ENCODE peak calls at places on chromosomes 2 and 18, in five cellular contexts. U is cardiac muscle cell, K is GM23248, Z is stomach, X is heart right ventricle. Y is an unnamed sample.

GRCh38 chr2:10732924-10733583 is 11.6 kb downstream of the ATP6V1C2 start:
- DNase-seq in U (no peak), K (no peak), Z (no peak), X (no peak), Y (no peak)

GRCh38 chr2:123359636-123360035 is 665.5 kb upstream of the CNTNAP5 start:
- DNase-seq in U (no peak), K (no peak), Z (no peak), X (no peak), Y (no peak)

GRCh38 chr18:9081940-9082339 is 20.6 kb upstream of the NDUFV2 start:
- DNase-seq in U (no peak), K (no peak), Z (no peak), X (no peak), Y (no peak)

GRCh38 chr2:117470311-117471095 is 344.0 kb upstream of the DDX18 start:
- DNase-seq in U (no peak), K (peak), Z (peak), X (no peak), Y (peak)

GRCh38 chr18:9788860-9789259 is 80.8 kb downstream of the RAB31 start:
- DNase-seq in U (no peak), K (no peak), Z (no peak), X (no peak), Y (no peak)

GRCh38 chr2:120219766-120220165 is 3.4 kb downstream of the TMEM185B start:
- DNase-seq in U (no peak), K (no peak), Z (peak), X (no peak), Y (no peak)

GRCh38 chr2:227191367-227191766 is 26.9 kb downstream of the COL4A3 start:
- DNase-seq in U (peak), K (peak), Z (no peak), X (no peak), Y (no peak)

GRCh38 chr2:41782306-41783158 is 265.3 kb upstream of the PKDCC start:
- DNase-seq in U (peak), K (peak), Z (no peak), X (no peak), Y (no peak)

GRCh38 chr2:151437630-151438029 is 27.9 kb downstream of the RIF1 start:
- DNase-seq in U (peak), K (peak), Z (no peak), X (no peak), Y (no peak)

GRCh38 chr2:10162586-10163497 is 40.3 kb downstream of the RRM2 start:
- DNase-seq in U (no peak), K (no peak), Z (no peak), X (no peak), Y (no peak)

GRCh38 chr2:108593547-108594098 is 59.4 kb downstream of the LIMS1 start:
- DNase-seq in U (peak), K (peak), Z (no peak), X (no peak), Y (no peak)

GRCh38 chr2:219702796-219703545 is 75.5 kb downstream of the SLC4A3 start:
- DNase-seq in U (peak), K (no peak), Z (no peak), X (no peak), Y (no peak)

GRCh38 chr2:220277445-220277960 is 650.1 kb downstream of the SLC4A3 start:
- DNase-seq in U (peak), K (peak), Z (peak), X (peak), Y (no peak)

GRCh38 chr2:241902357-241902991 is 32.9 kb downstream of the RTP5 start:
- DNase-seq in U (no peak), K (no peak), Z (peak), X (no peak), Y (no peak)

GRCh38 chr2:157692768-157693167 is 64.1 kb upstream of the ACVR1C start:
- DNase-seq in U (peak), K (peak), Z (no peak), X (no peak), Y (no peak)

GRCh38 chr2:102522169-102522568 is 49.1 kb downstream of the SLC9A4 start:
- DNase-seq in U (no peak), K (no peak), Z (no peak), X (no peak), Y (no peak)

GRCh38 chr2:240593026-240593702 is 6.6 kb downstream of the CAPN10 start:
- DNase-seq in U (no peak), K (no peak), Z (no peak), X (no peak), Y (no peak)

GRCh38 chr2:68463287-68463877 is 3.7 kb downstream of the FBXO48 start:
- DNase-seq in U (peak), K (peak), Z (no peak), X (no peak), Y (no peak)

GRCh38 chr2:131030478-131030971 is 62.7 kb downstream of the FAM168B start:
- DNase-seq in U (no peak), K (no peak), Z (no peak), X (no peak), Y (no peak)

GRCh38 chr18:1270081-1270480 is 365.4 kb downstream of the ADCYAP1 start:
- DNase-seq in U (no peak), K (no peak), Z (no peak), X (no peak), Y (no peak)

GRCh38 chr2:29456429-29456828 is 341.2 kb downstream of the CLIP4 start:
- DNase-seq in U (no peak), K (no peak), Z (no peak), X (no peak), Y (no peak)

GRCh38 chr2:128745946-128746345 is 427.3 kb upstream of the HS6ST1 start:
- DNase-seq in U (no peak), K (no peak), Z (no peak), X (no peak), Y (no peak)

GRCh38 chr2:32182667-32183066 is 17.0 kb downstream of the SLC30A6 start:
- DNase-seq in U (no peak), K (no peak), Z (no peak), X (no peak), Y (no peak)

GRCh38 chr2:158598856-158599517 is 142.2 kb downstream of the PKP4 start:
- DNase-seq in U (peak), K (peak), Z (no peak), X (no peak), Y (no peak)

GRCh38 chr18:8990276-8991031 is 112.0 kb upstream of the NDUFV2 start:
- DNase-seq in U (no peak), K (peak), Z (peak), X (peak), Y (no peak)

GRCh38 chr2:131038258-131039100 is 54.8 kb downstream of the FAM168B start:
- DNase-seq in U (no peak), K (no peak), Z (no peak), X (no peak), Y (no peak)

GRCh38 chr2:234483568-234484251 is 13.2 kb downstream of the ARL4C start:
- DNase-seq in U (peak), K (peak), Z (no peak), X (no peak), Y (no peak)

GRCh38 chr18:45978084-45978483 is 11.0 kb upstream of the EPG5 start:
- DNase-seq in U (no peak), K (no peak), Z (no peak), X (no peak), Y (no peak)

GRCh38 chr2:43328157-43328556 is 101.8 kb upstream of the ZFP36L2 start:
- DNase-seq in U (no peak), K (no peak), Z (peak), X (peak), Y (no peak)

GRCh38 chr2:121735520-121736074 is 1.1 kb downstream of the NIFK start:
- DNase-seq in U (peak), K (peak), Z (no peak), X (no peak), Y (no peak)

GRCh38 chr2:240981273-240981672 is 17.1 kb upstream of the SNED1 start:
- DNase-seq in U (no peak), K (peak), Z (no peak), X (no peak), Y (no peak)

GRCh38 chr2:39127973-39128372 is 7.1 kb upstream of the SOS1 start:
- DNase-seq in U (peak), K (peak), Z (no peak), X (no peak), Y (no peak)

GRCh38 chr2:25356088-25356487 is 14.4 kb upstream of the DNMT3A start:
- DNase-seq in U (no peak), K (no peak), Z (no peak), X (no peak), Y (no peak)

GRCh38 chr2:236666646-236667204 is 97.1 kb downstream of the ACKR3 start:
- DNase-seq in U (no peak), K (no peak), Z (no peak), X (no peak), Y (no peak)

GRCh38 chr2:58122540-58122939 is 75.9 kb downstream of the VRK2 start:
- DNase-seq in U (no peak), K (no peak), Z (no peak), X (no peak), Y (no peak)

GRCh38 chr2:130987519-130988425 is 105.5 kb downstream of the FAM168B start:
- DNase-seq in U (no peak), K (no peak), Z (no peak), X (no peak), Y (no peak)

GRCh38 chr2:88481937-88482336 is 29.4 kb upstream of the FOXI3 start:
- DNase-seq in U (peak), K (peak), Z (no peak), X (no peak), Y (no peak)

GRCh38 chr2:113070606-113070975 is 2.8 kb downstream of the IL1F10 start:
- DNase-seq in U (no peak), K (no peak), Z (no peak), X (no peak), Y (no peak)

GRCh38 chr2:237280235-237280634 is 133.7 kb downstream of the COL6A3 start:
- DNase-seq in U (peak), K (peak), Z (no peak), X (no peak), Y (no peak)

GRCh38 chr2:216572582-216573578 is 60.3 kb upstream of the IGFBP2 start:
- DNase-seq in U (peak), K (peak), Z (peak), X (peak), Y (no peak)
- H3K27ac ChIP-seq in U (no peak), K (no peak), Z (peak), X (peak), Y (no peak)

GRCh38 chr2:96832401-96832750 is 11.4 kb downstream of the ANKRD23 start:
- DNase-seq in U (no peak), K (no peak), Z (no peak), X (no peak), Y (no peak)
- H3K27ac ChIP-seq in U (peak), K (no peak), Z (peak), X (no peak), Y (no peak)

GRCh38 chr2:37453024-37453423 is 108.6 kb downstream of the QPCT start:
- DNase-seq in U (no peak), K (no peak), Z (no peak), X (no peak), Y (no peak)

GRCh38 chr2:37457401-37457901 is 113.0 kb downstream of the QPCT start:
- DNase-seq in U (peak), K (peak), Z (no peak), X (no peak), Y (no peak)

GRCh38 chr2:37456479-37456878 is 112.0 kb downstream of the QPCT start:
- DNase-seq in U (peak), K (peak), Z (no peak), X (no peak), Y (no peak)

GRCh38 chr2:37458133-37458532 is 113.7 kb downstream of the QPCT start:
- DNase-seq in U (no peak), K (no peak), Z (no peak), X (no peak), Y (no peak)

DNA sequence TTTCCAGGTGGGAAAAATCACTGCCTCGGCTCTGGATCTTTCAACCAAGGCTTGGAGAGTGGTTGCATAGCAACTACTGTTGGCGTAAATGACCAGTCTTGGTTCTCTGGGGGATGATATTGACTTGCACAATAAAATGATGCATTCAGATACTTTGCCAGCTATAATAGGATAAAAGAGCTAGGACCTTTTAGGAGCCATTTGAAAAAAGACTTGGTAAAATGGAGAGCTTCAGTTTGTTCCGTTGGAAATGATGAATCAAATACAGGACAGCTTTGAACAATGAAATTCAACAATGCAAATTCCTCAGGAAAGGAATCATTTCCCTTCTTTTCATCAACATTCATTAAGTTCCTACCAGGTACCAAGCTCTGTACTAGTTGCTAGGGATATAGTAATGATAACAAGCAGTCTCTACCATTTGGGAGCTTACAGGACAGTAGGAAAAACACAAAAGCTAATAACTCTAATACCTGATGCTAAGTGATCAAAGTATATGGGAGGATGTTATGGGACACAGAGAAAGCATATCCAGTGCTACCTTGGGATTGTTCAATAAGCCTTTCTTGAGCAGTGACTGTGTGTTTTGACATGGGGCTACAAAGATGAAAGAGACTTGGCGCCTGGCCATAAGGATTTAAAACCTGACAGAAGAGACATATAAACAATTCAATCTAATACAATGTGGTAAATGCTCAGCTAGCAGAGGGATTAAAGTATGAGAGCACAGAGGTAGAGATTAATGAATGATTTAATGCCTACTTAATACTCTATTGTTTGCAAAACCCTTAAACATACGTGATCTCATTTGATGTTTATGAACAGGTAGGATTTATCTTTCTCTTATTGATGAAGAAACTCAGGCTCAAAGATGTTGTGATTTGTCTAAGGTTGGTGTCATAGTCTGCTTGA is 110.7 kb downstream of the QPCT start:
- DNase-seq in U (peak), K (peak), Z (no peak), X (no peak), Y (no peak)
- H3K27ac ChIP-seq in U (no peak), K (no peak), Z (no peak), X (no peak), Y (no peak)

DNA sequence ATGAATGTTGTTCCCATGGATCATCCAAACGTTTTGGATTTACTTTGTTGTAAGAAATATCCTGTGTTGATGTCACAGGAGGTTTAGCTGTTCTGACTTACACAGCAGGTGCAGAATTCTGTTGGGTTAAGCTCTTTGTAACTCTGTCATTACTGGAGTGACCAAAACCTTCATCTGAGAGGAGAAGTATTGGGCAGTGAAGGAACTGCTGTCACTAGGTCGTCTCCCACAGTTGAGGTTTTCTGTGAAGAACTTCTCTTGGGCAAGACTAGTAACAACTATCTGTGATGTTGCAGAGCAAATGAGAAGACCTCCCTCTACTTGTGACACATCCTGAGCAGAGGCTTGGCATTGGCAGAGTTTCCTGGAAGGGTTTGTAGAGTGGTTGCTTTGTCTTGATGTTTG is 2.9 kb downstream of the SPTBN1 start:
- DNase-seq in U (peak), K (peak), Z (no peak), X (no peak), Y (no peak)
- H3K27ac ChIP-seq in U (peak), K (peak), Z (peak), X (peak), Y (no peak)

DNA sequence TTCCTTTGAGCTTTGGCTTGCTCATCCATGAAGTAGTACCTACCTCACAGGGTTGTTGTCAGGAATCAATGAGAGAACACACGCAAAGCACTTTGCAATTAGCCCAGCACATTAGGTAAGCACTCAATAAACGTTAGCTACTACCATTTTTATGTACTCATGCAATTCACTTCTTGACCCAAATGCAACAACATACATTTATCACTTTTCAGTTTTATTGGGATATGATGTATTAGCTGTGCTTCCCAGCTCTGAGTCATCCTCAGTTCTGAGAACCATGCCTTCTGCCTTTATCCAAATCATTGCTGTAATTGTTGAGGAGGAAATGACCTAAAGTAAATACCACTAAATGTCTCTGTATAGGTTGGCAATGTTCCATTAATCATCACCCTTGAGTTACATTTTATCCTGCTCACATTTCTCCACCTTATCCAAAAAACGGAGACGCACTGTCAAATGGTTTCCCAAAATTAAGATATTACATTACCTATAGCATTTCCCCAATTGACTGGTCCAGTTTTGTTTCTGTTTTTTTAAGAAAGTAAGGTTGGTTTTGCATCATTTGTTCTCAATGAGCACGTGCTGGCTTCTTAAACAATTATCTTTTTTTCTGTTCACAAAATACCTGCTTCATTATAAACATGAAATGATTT is 2.3 kb downstream of the TMEM247 start:
- DNase-seq in U (peak), K (peak), Z (no peak), X (no peak), Y (no peak)
- H3K27ac ChIP-seq in U (no peak), K (no peak), Z (no peak), X (no peak), Y (no peak)